ENCODE peak calls at places on chromosome 4, in nine cellular contexts. B is mesenchymal stem cell; S is cardiac muscle cell; Z is nucleus accumbens; P is HEK293T; T is ovary; K is amygdala; J is stimulated activated CD8-positive, alpha-beta memory T cell treated with anti-CD3 and anti-CD28 coated beads, Interleukin-2, amount 100 ng/mL, for 48 hours; G is endothelial cell of umbilical vein. V is an unnamed sample.

GRCh38 chr4:185387957-185388356 is 7.8 kb downstream of the LRP2BP start:
- DNase-seq in T (no peak), S (no peak), J (no peak), P (no peak), Z (no peak), G (no peak), B (no peak), K (no peak), V (no peak)

GRCh38 chr4:165077034-165077578 is 23.4 kb downstream of the TRIM75 start:
- DNase-seq in P (no peak), Z (no peak), J (no peak), T (no peak), G (no peak), K (no peak), S (no peak), B (no peak), V (no peak)

GRCh38 chr4:126869967-126870366 is 762.8 kb upstream of the INTU start:
- DNase-seq in G (no peak), S (no peak), T (no peak), J (no peak), Z (no peak), P (no peak), K (no peak), B (no peak), V (no peak)

GRCh38 chr4:2425386-2426068 is 6.8 kb downstream of the CFAP99 start:
- DNase-seq in T (no peak), K (no peak), G (no peak), J (no peak), S (no peak), B (no peak), Z (no peak), P (no peak), V (no peak)

GRCh38 chr4:176052744-176053143 is 12.9 kb upstream of the WDR17 start:
- DNase-seq in T (no peak), S (no peak), Z (no peak), G (no peak), P (no peak), K (no peak), J (no peak), B (no peak), V (no peak)

GRCh38 chr4:164847967-164848649 is 28.9 kb upstream of the APELA start:
- DNase-seq in B (no peak), K (no peak), S (no peak), J (no peak), G (no peak), P (no peak), T (no peak), Z (no peak), V (no peak)

GRCh38 chr4:61984260-61984909 is 784.3 kb downstream of the ADGRL3 start:
- DNase-seq in B (no peak), Z (no peak), T (no peak), G (no peak), P (no peak), J (no peak), K (no peak), S (no peak), V (no peak)

GRCh38 chr4:3114377-3114776 is 39.9 kb downstream of the HTT start:
- DNase-seq in Z (no peak), P (no peak), J (no peak), T (no peak), B (no peak), S (no peak), K (no peak), G (no peak), V (no peak)